ENCODE peak calls at places on chromosomes 3 and 15, in nine cellular contexts. O is upper lobe of right lung; V is body of pancreas; I is CD8-positive, alpha-beta memory T cell; C is A673; F is kidney; Q is heart left ventricle; M is Caco-2; T is endothelial cell of umbilical vein. N is an unnamed sample.

GRCh38 chr15:39878401-39878775 is 41.7 kb downstream of the GPR176 start:
- DNase-seq in O (no peak), V (no peak), I (no peak), C (no peak), F (no peak), Q (no peak), M (no peak), T (no peak), N (no peak)

GRCh38 chr15:48928877-48929538 is 34.7 kb downstream of the SHC4 start:
- DNase-seq in O (no peak), V (no peak), I (no peak), C (no peak), F (no peak), Q (no peak), M (no peak), T (no peak), N (no peak)

GRCh38 chr3:46438831-46439230 is 25.9 kb downstream of the LTF start:
- DNase-seq in O (no peak), V (no peak), I (no peak), C (no peak), F (no peak), Q (no peak), M (no peak), T (no peak), N (no peak)

GRCh38 chr3:7562892-7563291 is 702.0 kb downstream of the GRM7 start:
- DNase-seq in O (no peak), V (no peak), I (no peak), C (no peak), F (no peak), Q (no peak), M (no peak), T (no peak), N (no peak)

GRCh38 chr15:70853855-70854668 is at the start of gene LARP6:
- DNase-seq in O (no peak), V (peak; percentile 56), I (peak; percentile 7), C (peak; percentile 71), F (peak; percentile 83), Q (peak; percentile 78), M (peak; percentile 80), T (peak; percentile 60), N (peak; percentile 80)

GRCh38 chr3:156474560-156475389 is 80.1 kb downstream of the SSR3 start:
- DNase-seq in O (no peak), V (no peak), I (no peak), C (peak; percentile 39), F (no peak), Q (no peak), M (peak; percentile 13), T (no peak), N (no peak)

GRCh38 chr3:52479876-52480575 is 15.1 kb upstream of the STAB1 start:
- DNase-seq in O (peak; percentile 58), V (no peak), I (no peak), C (no peak), F (peak; percentile 63), Q (no peak), M (no peak), T (no peak), N (no peak)

GRCh38 chr15:80105193-80105984 is 45.9 kb downstream of the ZFAND6 start:
- DNase-seq in O (no peak), V (no peak), I (no peak), C (no peak), F (no peak), Q (no peak), M (no peak), T (peak; percentile 37), N (no peak)

GRCh38 chr3:135145581-135145980 is 350.5 kb downstream of the EPHB1 start:
- DNase-seq in O (no peak), V (no peak), I (no peak), C (no peak), F (no peak), Q (no peak), M (no peak), T (no peak), N (no peak)

GRCh38 chr15:79243723-79244122 is 38.8 kb upstream of the ANKRD34C start:
- DNase-seq in O (no peak), V (no peak), I (no peak), C (no peak), F (no peak), Q (peak; percentile 59), M (no peak), T (no peak), N (no peak)

GRCh38 chr3:56915969-56916586 is 114.3 kb upstream of the ARHGEF3 start:
- DNase-seq in O (no peak), V (no peak), I (peak; percentile 75), C (no peak), F (peak; percentile 76), Q (peak; percentile 36), M (no peak), T (no peak), N (no peak)

GRCh38 chr15:35195031-35195430 is 109.9 kb upstream of the NANOGP8 start:
- DNase-seq in O (no peak), V (no peak), I (no peak), C (no peak), F (no peak), Q (no peak), M (no peak), T (no peak), N (no peak)

DNA sequence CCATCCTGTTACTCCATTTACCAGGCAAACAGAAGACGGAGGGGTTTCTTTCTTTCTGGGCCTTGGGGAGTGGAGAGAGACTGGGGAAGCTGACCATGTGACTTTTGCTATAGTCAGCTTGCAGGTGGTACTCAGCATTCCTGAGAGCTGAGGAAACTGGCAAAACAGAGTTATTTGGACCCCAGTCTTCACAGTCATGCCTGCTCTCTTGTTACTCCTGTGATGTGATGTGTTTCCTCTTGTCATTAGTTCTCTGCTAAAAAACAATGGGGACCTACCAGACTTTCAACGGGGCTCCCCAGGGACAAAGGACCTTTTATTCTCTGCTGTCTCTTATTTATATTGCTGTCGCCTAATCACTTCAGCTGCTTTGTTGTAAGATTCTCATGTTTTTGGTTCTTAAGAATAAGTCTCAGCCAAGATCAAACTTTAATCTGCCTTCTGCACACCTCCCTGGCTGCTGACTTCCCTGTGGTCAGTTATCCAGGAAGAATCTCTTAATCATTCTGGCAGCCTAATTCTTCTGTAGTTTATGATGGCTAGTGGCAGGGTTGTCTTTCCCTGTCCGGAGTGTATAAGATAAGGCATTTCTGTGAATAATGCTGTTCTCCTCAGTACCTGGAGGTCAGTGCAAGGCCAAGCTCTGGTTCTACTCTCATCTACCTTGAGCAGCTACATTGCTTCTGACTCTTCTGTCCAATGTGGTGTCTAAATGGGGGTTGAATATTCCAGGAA is 8.8 kb downstream of the STARD9 start:
- DNase-seq in O (no peak), V (no peak), I (no peak), C (peak; percentile 48), F (no peak), Q (no peak), M (no peak), T (peak; percentile 45), N (peak; percentile 83)
- H3K4me3 ChIP-seq in O (no peak overlapping the region), V (no peak overlapping the region), I (no peak overlapping the region), C (no peak overlapping the region), F (no peak overlapping the region), Q (peak overlapping the region; percentile 29), M (no peak overlapping the region), T (no peak overlapping the region), N (no peak overlapping the region)

DNA sequence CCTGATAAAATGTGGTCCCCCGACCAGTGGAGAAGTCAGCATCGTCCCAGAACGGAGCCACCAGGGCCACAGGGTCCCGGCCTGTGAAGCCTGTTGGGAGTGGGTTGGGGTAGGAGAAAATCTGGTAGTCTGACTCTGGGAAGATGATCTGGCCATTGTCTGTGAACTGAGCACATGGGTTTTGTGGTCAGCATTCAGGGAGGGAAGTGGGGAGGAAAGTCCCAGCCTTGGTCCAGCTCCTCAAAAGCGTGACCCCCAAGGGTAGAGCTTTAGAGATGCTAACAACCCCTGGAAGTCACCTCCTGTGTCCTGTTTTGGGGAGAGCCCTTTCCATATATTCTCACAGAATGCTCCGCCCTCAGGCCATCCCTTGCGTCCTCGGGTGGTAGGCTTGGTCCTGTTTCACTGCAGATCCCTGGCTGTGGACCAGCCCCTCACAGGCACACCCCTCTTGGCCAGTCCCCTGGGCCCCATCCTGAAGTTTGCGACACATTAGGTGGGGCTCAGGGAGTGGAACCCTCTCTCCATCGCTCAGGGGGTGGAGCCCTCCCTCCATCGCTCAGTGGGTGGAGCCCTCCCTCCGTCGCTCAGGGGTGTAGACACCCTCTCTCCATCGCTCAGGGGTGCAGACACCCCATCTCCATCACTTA is 40.0 kb downstream of the MUC4 start:
- DNase-seq in O (peak; percentile 38), V (no peak), I (no peak), C (no peak), F (peak; percentile 46), Q (no peak), M (no peak), T (no peak), N (no peak)
- H3K36me3 ChIP-seq in O (no peaks in the 10 kb centered on the region), V (no peaks in the 10 kb centered on the region), I (no peaks in the 10 kb centered on the region), C (no peaks in the 10 kb centered on the region), F (no peaks in the 10 kb centered on the region), Q (no peaks in the 10 kb centered on the region), M (no peaks in the 10 kb centered on the region), T (no peaks in the 10 kb centered on the region), N (no peaks in the 10 kb centered on the region)

GRCh38 chr3:112769624-112770023 is 77.0 kb downstream of the CD200R1L start:
- DNase-seq in O (no peak), V (no peak), I (no peak), C (no peak), F (no peak), Q (no peak), M (no peak), T (no peak), N (no peak)

GRCh38 chr3:112767777-112768176 is 78.9 kb downstream of the CD200R1L start:
- DNase-seq in O (no peak), V (no peak), I (no peak), C (no peak), F (no peak), Q (no peak), M (no peak), T (no peak), N (no peak)

GRCh38 chr3:112770026-112770626 is 76.5 kb downstream of the CD200R1L start:
- DNase-seq in O (no peak), V (no peak), I (no peak), C (peak; percentile 80), F (no peak), Q (no peak), M (no peak), T (peak; percentile 24), N (peak; percentile 23)

GRCh38 chr3:112773864-112774263 is 72.8 kb downstream of the CD200R1L start:
- DNase-seq in O (no peak), V (no peak), I (no peak), C (no peak), F (no peak), Q (no peak), M (no peak), T (no peak), N (no peak)

DNA sequence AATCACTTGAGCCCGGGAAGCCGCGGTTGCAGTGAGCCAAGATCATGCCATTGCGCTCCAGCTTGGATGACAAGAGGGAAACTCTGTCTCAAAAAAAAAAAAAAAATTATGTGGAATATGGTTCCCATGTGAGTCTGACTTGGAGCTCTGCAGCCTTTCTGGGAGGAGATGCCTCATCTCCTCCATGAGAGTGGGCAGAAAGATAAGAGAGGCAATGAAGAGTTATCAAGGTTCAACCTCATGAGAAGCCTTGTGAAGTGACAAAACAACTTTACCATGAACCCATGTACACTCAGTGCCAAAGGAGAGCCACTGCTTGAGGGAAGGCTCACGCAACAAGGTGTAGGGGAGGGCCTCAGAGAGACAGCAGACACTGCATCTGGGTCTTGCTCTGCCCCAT is 75.8 kb downstream of the CD200R1L start:
- DNase-seq in O (no peak), V (no peak), I (no peak), C (no peak), F (no peak), Q (no peak), M (no peak), T (no peak), N (no peak)
- H3K4me1 ChIP-seq in O (peaks cover 6% of the 10 kb centered on the region), V (no peaks in the 10 kb centered on the region), I (peaks cover 14% of the 10 kb centered on the region), C (no peaks in the 10 kb centered on the region), F (no peaks in the 10 kb centered on the region), Q (peaks cover 11% of the 10 kb centered on the region), M (no peaks in the 10 kb centered on the region), T (peaks cover 2% of the 10 kb centered on the region), N (no peaks in the 10 kb centered on the region)

GRCh38 chr3:69753179-69753775 is 14.0 kb downstream of the MITF start:
- DNase-seq in O (no peak), V (no peak), I (no peak), C (no peak), F (no peak), Q (no peak), M (no peak), T (no peak), N (no peak)
- H3K4me3 ChIP-seq in O (no peak overlapping the region), V (no peak overlapping the region), I (no peak overlapping the region), C (no peak overlapping the region), F (no peak overlapping the region), Q (no peak overlapping the region), M (no peak overlapping the region), T (no peak overlapping the region), N (no peak overlapping the region)

N was measured in HAP-1.